ENCODE peak calls at places on chromosome 1, in six cellular contexts. W is A549; Z is ovary; K is bronchial epithelial cell; B is CD8-positive, alpha-beta T cell; V is Peyer's patch. S is an unnamed sample.

GRCh38 chr1:208387908-208388756 is 143.9 kb upstream of the PLXNA2 start:
- DNase-seq in W (no peak), Z (no peak), K (no peak), B (no peak), V (no peak), S (no peak)

GRCh38 chr1:180525696-180526000 is 23.3 kb upstream of the ACBD6 start:
- DNase-seq in W (no peak), Z (no peak), K (no peak), B (no peak), V (no peak), S (no peak)

GRCh38 chr1:155051342-155051776 is 243 bp downstream of the ADAM15 start:
- DNase-seq in W (no peak), Z (no peak), K (no peak), B (no peak), V (no peak), S (no peak)

GRCh38 chr1:101200513-101200912 is 36.3 kb upstream of the S1PR1 start:
- DNase-seq in W (peak; percentile 6), Z (no peak), K (peak; percentile 88), B (no peak), V (no peak), S (peak; percentile 90)

GRCh38 chr1:244283772-244284171 is 167.9 kb downstream of the ADSS2 start:
- DNase-seq in W (no peak), Z (no peak), K (no peak), B (no peak), V (no peak), S (no peak)

GRCh38 chr1:187129132-187129531 is 300.4 kb downstream of the PLA2G4A start:
- DNase-seq in W (no peak), Z (no peak), K (no peak), B (no peak), V (no peak), S (no peak)

GRCh38 chr1:66360285-66360724 is 173.6 kb upstream of the SGIP1 start:
- DNase-seq in W (no peak), Z (no peak), K (no peak), B (no peak), V (no peak), S (no peak)

GRCh38 chr1:53516181-53516580 is 57.0 kb downstream of the DMRTB1 start:
- DNase-seq in W (no peak), Z (no peak), K (no peak), B (no peak), V (no peak), S (no peak)

GRCh38 chr1:65431111-65431705 is 10.7 kb downstream of the LEPR start:
- DNase-seq in W (peak; percentile 38), Z (no peak), K (no peak), B (no peak), V (no peak), S (peak; percentile 42)

GRCh38 chr1:36567601-36568341 is 85.1 kb upstream of the CSF3R start:
- DNase-seq in W (no peak), Z (no peak), K (no peak), B (no peak), V (no peak), S (no peak)

GRCh38 chr1:25619101-25619890 is 2.7 kb downstream of the MAN1C1 start:
- DNase-seq in W (no peak), Z (peak; percentile 57), K (no peak), B (no peak), V (no peak), S (no peak)

GRCh38 chr1:183023601-183024351 is 556 bp downstream of the LAMC1 start:
- DNase-seq in W (peak; percentile 86), Z (peak; percentile 62), K (peak; percentile 70), B (no peak), V (peak; percentile 83), S (peak; percentile 83)

GRCh38 chr1:154431586-154432373 is 26.6 kb downstream of the IL6R start:
- DNase-seq in W (peak; percentile 42), Z (no peak), K (peak; percentile 99), B (no peak), V (no peak), S (peak; percentile 96)

GRCh38 chr1:30198805-30199403 is 524.5 kb downstream of the MATN1 start:
- DNase-seq in W (no peak), Z (no peak), K (no peak), B (no peak), V (no peak), S (no peak)

GRCh38 chr1:117606608-117607261 is 887 bp downstream of the TENT5C start:
- DNase-seq in W (no peak), Z (peak; percentile 63), K (peak; percentile 50), B (peak; percentile 40), V (peak; percentile 77), S (peak; percentile 57)

GRCh38 chr1:115258302-115258866 is 79.7 kb downstream of the NGF start:
- DNase-seq in W (peak; percentile 14), Z (no peak), K (peak; percentile 74), B (no peak), V (no peak), S (peak; percentile 77)

GRCh38 chr1:6365047-6365446 is 28.5 kb downstream of the ACOT7 start:
- DNase-seq in W (no peak), Z (no peak), K (no peak), B (no peak), V (no peak), S (peak; percentile 37)

GRCh38 chr1:44108241-44108640 is 10.4 kb upstream of the KLF17 start:
- DNase-seq in W (no peak), Z (no peak), K (no peak), B (no peak), V (no peak), S (peak; percentile 14)

GRCh38 chr1:3543076-3544049 is 67.9 kb downstream of the MEGF6 start:
- DNase-seq in W (peak; percentile 50), Z (peak; percentile 57), K (no peak), B (no peak), V (no peak), S (peak; percentile 37)

GRCh38 chr1:43358121-43358745 is 548 bp upstream of the CDC20 start:
- DNase-seq in W (peak; percentile 72), Z (no peak), K (peak; percentile 66), B (no peak), V (no peak), S (peak; percentile 61)

GRCh38 chr1:202713110-202713509 is 2.9 kb upstream of the SYT2 start:
- DNase-seq in W (peak; percentile 57), Z (no peak), K (peak; percentile 89), B (no peak), V (no peak), S (peak; percentile 84)

GRCh38 chr1:202708456-202709275 is 1.6 kb downstream of the SYT2 start:
- DNase-seq in W (no peak), Z (no peak), K (no peak), B (no peak), V (peak; percentile 22), S (no peak)

GRCh38 chr1:202709276-202710041 is 795 bp downstream of the SYT2 start:
- DNase-seq in W (no peak), Z (no peak), K (no peak), B (no peak), V (peak; percentile 27), S (no peak)

GRCh38 chr1:202711949-202712635 is 1.8 kb upstream of the SYT2 start:
- DNase-seq in W (no peak), Z (no peak), K (no peak), B (no peak), V (no peak), S (no peak)

GRCh38 chr1:202710070-202711025 is at the start of gene SYT2:
- DNase-seq in W (no peak), Z (peak; percentile 64), K (no peak), B (no peak), V (peak; percentile 55), S (peak; percentile 22)
- H3K4me3 ChIP-seq in W (peak within 1 kb of the TSS; percentile 52), Z (peak within 1 kb of the TSS; percentile 29), K (no peak within 1 kb of the TSS), B (no peak within 1 kb of the TSS), V (peak within 1 kb of the TSS; percentile 6), S (no peak within 1 kb of the TSS)

GRCh38 chr1:194295690-194296089 is 1109.3 kb upstream of the B3GALT2 start:
- DNase-seq in W (peak; percentile 59), Z (no peak), K (peak; percentile 58), B (no peak), V (no peak), S (peak; percentile 74)
- TF ChIP-seq CTCF in W (peak; percentile 55), Z (no peak), K (peak; percentile 72), B (peak; percentile 75), V (peak; percentile 83), S (peak; percentile 78)

GRCh38 chr1:156120318-156120717 is 5.8 kb downstream of the LMNA start:
- DNase-seq in W (no peak), Z (no peak), K (no peak), B (no peak), V (no peak), S (no peak)

GRCh38 chr1:156117414-156118174 is 3.1 kb downstream of the LMNA start:
- DNase-seq in W (no peak), Z (no peak), K (no peak), B (no peak), V (peak; percentile 49), S (peak; percentile 50)

GRCh38 chr1:156121441-156121840 is 6.9 kb downstream of the LMNA start:
- DNase-seq in W (no peak), Z (no peak), K (no peak), B (no peak), V (no peak), S (no peak)

GRCh38 chr1:156118175-156118868 is 3.8 kb downstream of the LMNA start:
- DNase-seq in W (no peak), Z (peak; percentile 54), K (peak; percentile 52), B (no peak), V (peak; percentile 85), S (peak; percentile 58)

DNA sequence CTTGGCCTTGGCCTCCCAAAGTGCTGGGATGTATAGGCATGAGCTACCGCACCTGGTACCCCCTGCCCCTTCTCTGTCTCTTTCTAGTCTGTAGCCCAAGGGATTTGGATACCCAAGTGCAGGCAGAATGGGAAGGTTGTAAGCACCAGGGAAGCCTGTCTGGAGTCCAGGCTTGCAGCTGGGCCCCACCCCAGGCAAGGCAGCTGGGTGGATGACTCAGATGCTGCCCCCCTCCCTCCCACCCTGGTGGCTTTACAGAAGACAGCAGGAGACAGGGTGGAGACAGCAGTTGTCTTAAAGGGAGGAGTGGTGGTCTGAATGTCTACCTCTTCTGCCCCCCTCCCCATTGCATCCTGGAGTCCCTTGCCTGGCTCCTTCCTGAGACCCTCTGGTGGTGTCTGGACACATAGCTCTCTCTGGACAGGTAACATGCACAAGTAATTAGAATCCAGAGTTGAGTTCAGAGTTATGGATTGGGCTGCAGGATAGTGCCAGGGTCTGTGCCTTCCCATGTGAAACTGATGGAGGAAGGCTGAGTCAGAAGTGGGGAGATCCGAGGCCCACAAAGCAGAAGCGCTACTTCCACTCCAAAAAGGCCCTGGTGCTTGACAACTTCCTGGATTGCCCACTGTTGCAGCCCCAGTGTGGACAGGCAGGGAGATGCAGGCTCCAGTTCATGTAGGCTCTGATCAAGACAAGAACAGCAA is 5.1 kb downstream of the LMNA start:
- DNase-seq in W (no peak), Z (no peak), K (peak; percentile 64), B (no peak), V (peak; percentile 77), S (peak; percentile 77)
- H3K4me3 ChIP-seq in W (peak overlapping the region; percentile 16), Z (peak overlapping the region; percentile 86), K (no peak overlapping the region), B (no peak overlapping the region), V (no peak overlapping the region), S (peak overlapping the region; percentile 99)

GRCh38 chr1:93738075-93738622 is 56.5 kb upstream of the BCAR3 start:
- DNase-seq in W (peak; percentile 63), Z (no peak), K (peak; percentile 88), B (no peak), V (no peak), S (peak; percentile 88)

GRCh38 chr1:93733340-93733739 is 51.7 kb upstream of the BCAR3 start:
- DNase-seq in W (no peak), Z (no peak), K (no peak), B (no peak), V (no peak), S (no peak)

GRCh38 chr1:93732514-93732913 is 50.9 kb upstream of the BCAR3 start:
- DNase-seq in W (no peak), Z (no peak), K (no peak), B (no peak), V (no peak), S (no peak)

GRCh38 chr1:93735722-93736121 is 54.1 kb upstream of the BCAR3 start:
- DNase-seq in W (no peak), Z (no peak), K (peak; percentile 75), B (no peak), V (no peak), S (peak; percentile 63)

GRCh38 chr1:93734999-93735398 is 53.4 kb upstream of the BCAR3 start:
- DNase-seq in W (peak; percentile 19), Z (no peak), K (no peak), B (no peak), V (no peak), S (no peak)
- TF ChIP-seq CTCF in W (no peak), Z (no peak), K (no peak), B (no peak), V (no peak), S (no peak)

S was measured in epithelial cell of esophagus.